ENCODE peak calls at places on chromosomes 6 and 20, in four cellular contexts. N, D, X and E are unnamed samples.

GRCh38 chr20:16666272-16666671 is 63.6 kb upstream of the SNRPB2 start:
- DNase-seq in N (no peak), D (no peak), X (no peak), E (no peak)

GRCh38 chr6:76631641-76632040 is 559.2 kb upstream of the IMPG1 start:
- DNase-seq in N (no peak), D (no peak), X (no peak), E (no peak)

GRCh38 chr6:159169557-159170332 is 545 bp downstream of the FNDC1 start:
- DNase-seq in N (no peak), D (peak; percentile 47), X (peak; percentile 88), E (peak; percentile 26)

GRCh38 chr6:14187408-14187807 is 69.8 kb downstream of the CD83 start:
- DNase-seq in N (peak; percentile 28), D (no peak), X (no peak), E (no peak)

GRCh38 chr20:51221791-51222408 is 199.0 kb upstream of the KCNG1 start:
- DNase-seq in N (peak; percentile 19), D (no peak), X (peak; percentile 91), E (no peak)

GRCh38 chr6:170027111-170028043 is 263.5 kb downstream of the DLL1 start:
- DNase-seq in N (peak; percentile 79), D (no peak), X (peak; percentile 28), E (no peak)

GRCh38 chr6:11798096-11798495 is 19.5 kb upstream of the ADTRP start:
- DNase-seq in N (no peak), D (no peak), X (no peak), E (no peak)

GRCh38 chr20:53547664-53548239 is 45.9 kb downstream of the ZNF217 start:
- DNase-seq in N (peak; percentile 76), D (peak; percentile 73), X (peak; percentile 82), E (peak; percentile 66)

GRCh38 chr6:23905301-23905700 is 220.7 kb upstream of the NRSN1 start:
- DNase-seq in N (no peak), D (no peak), X (no peak), E (no peak)

GRCh38 chr6:71349976-71350615 is 61.5 kb downstream of the OGFRL1 start:
- DNase-seq in N (no peak), D (no peak), X (no peak), E (no peak)

GRCh38 chr20:63941282-63942060 is 14.7 kb downstream of the UCKL1 start:
- DNase-seq in N (no peak), D (peak; percentile 38), X (peak; percentile 97), E (peak; percentile 56)

GRCh38 chr20:14918281-14918680 is 580.9 kb upstream of the FLRT3 start:
- DNase-seq in N (no peak), D (no peak), X (no peak), E (no peak)

GRCh38 chr6:142635130-142635529 is 309.8 kb downstream of the HIVEP2 start:
- DNase-seq in N (no peak), D (no peak), X (no peak), E (no peak)

GRCh38 chr20:61567204-61567603 is 315.1 kb downstream of the CDH4 start:
- DNase-seq in N (no peak), D (no peak), X (no peak), E (no peak)

GRCh38 chr6:169173532-169174268 is 79.9 kb downstream of the THBS2 start:
- DNase-seq in N (no peak), D (no peak), X (no peak), E (no peak)

GRCh38 chr20:53768329-53768728 is 174.7 kb upstream of the ZNF217 start:
- DNase-seq in N (no peak), D (no peak), X (peak; percentile 82), E (no peak)

GRCh38 chr20:4190792-4191519 is 175.6 kb upstream of the RNF24 start:
- DNase-seq in N (no peak), D (no peak), X (no peak), E (no peak)

GRCh38 chr6:113994934-113995342 is 24.0 kb upstream of the HDAC2 start:
- DNase-seq in N (peak; percentile 68), D (peak; percentile 33), X (peak; percentile 78), E (peak; percentile 35)

GRCh38 chr20:64063389-64064144 is 569 bp downstream of the TCEA2 start:
- DNase-seq in N (peak; percentile 29), D (no peak), X (peak; percentile 75), E (peak; percentile 52)

GRCh38 chr6:149636116-149636515 is 12.4 kb downstream of the KATNA1 start:
- DNase-seq in N (no peak), D (no peak), X (no peak), E (no peak)

GRCh38 chr6:14791525-14791924 is 454.3 kb upstream of the JARID2 start:
- DNase-seq in N (no peak), D (no peak), X (no peak), E (no peak)

GRCh38 chr20:24838551-24839530 is 110.2 kb upstream of the CST7 start:
- DNase-seq in N (no peak), D (no peak), X (no peak), E (no peak)

GRCh38 chr6:43761666-43762409 is 8.2 kb upstream of the VEGFA start:
- DNase-seq in N (no peak), D (no peak), X (no peak), E (no peak)

GRCh38 chr20:41116282-41116960 is 20.9 kb upstream of the PLCG1 start:
- DNase-seq in N (no peak), D (no peak), X (no peak), E (no peak)

GRCh38 chr6:13538084-13538483 is 36.3 kb upstream of the SIRT5 start:
- DNase-seq in N (peak; percentile 56), D (peak; percentile 75), X (no peak), E (peak; percentile 60)

GRCh38 chr6:168188974-168189678 is 110.1 kb upstream of the FRMD1 start:
- DNase-seq in N (no peak), D (no peak), X (no peak), E (no peak)

GRCh38 chr6:116536216-116536621 is 9.3 kb downstream of the TRAPPC3L start:
- DNase-seq in N (peak; percentile 73), D (peak; percentile 31), X (no peak), E (peak; percentile 34)

GRCh38 chr20:3045042-3045815 is 623 bp upstream of the MRPS26 start:
- DNase-seq in N (peak; percentile 97), D (peak; percentile 88), X (no peak), E (peak; percentile 87)

GRCh38 chr6:169099411-169100202 is 154.0 kb downstream of the THBS2 start:
- DNase-seq in N (peak; percentile 25), D (no peak), X (peak; percentile 67), E (no peak)

GRCh38 chr6:151027936-151028838 is 162.7 kb downstream of the MTHFD1L start:
- DNase-seq in N (no peak), D (no peak), X (no peak), E (no peak)
- TF ChIP-seq CTCF in N (no peak), D (no peak), X (no peak), E (no peak)

GRCh38 chr6:34791842-34792604 is at the start of gene BLTP3A:
- DNase-seq in N (peak; percentile 93), D (peak; percentile 97), X (peak; percentile 86), E (peak; percentile 94)
- TF ChIP-seq CTCF in N (no peak), D (peak; percentile 45), X (no peak), E (peak; percentile 46)

GRCh38 chr6:67698534-67698933 is 936.5 kb upstream of the ADGRB3 start:
- DNase-seq in N (no peak), D (no peak), X (no peak), E (no peak)

GRCh38 chr6:67689329-67689728 is 945.8 kb upstream of the ADGRB3 start:
- DNase-seq in N (no peak), D (no peak), X (no peak), E (no peak)

DNA sequence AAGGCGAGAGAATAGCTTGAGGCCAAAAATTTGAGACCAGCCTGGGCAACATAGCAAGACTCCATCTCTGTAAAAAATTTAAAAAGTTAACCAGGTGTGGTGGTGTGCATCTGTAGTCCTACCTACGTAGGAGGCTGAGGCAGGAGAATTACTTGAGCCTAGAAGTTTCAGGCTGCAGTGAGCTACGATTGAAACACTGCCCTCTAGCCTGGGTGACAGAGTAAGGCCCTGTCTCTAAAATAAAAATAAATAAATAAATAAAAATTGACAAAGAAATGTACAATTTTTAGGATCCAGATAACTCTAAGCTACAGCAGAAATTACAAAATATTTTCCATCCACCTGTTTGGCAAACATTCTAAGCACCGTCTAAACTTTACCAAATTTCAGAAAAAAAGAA is 941.0 kb upstream of the ADGRB3 start:
- DNase-seq in N (no peak), D (no peak), X (no peak), E (no peak)
- TF ChIP-seq CTCF in N (no peak), D (no peak), X (peak; percentile 65), E (no peak)

GRCh38 chr6:33455051-33455450 is 675 bp downstream of the ZBTB9 start:
- DNase-seq in N (no peak), D (peak; percentile 8), X (no peak), E (no peak)
- TF ChIP-seq CTCF in N (no peak), D (no peak), X (no peak), E (no peak)